ENCODE peak calls at places on chromosome 16, in four cellular contexts. X is ascending aorta, O is heart left ventricle, C is fibroblast of lung. G is an unnamed sample.
A peak's percentile ranks its signal among the peaks of the same experiment; 100 is the strongest.

GRCh38 chr16:9099131-9099625 is 7.7 kb downstream of the HAPSTR1 start:
- DNase-seq in C (no peak), X (no peak), O (no peak), G (no peak)

GRCh38 chr16:69039333-69039941 is 66.0 kb upstream of the HAS3 start:
- DNase-seq in X (no peak), C (peak; percentile 22), O (no peak), G (no peak)

GRCh38 chr16:17548825-17549224 is 78.1 kb upstream of the XYLT1 start:
- DNase-seq in O (no peak), C (no peak), X (no peak), G (no peak)

GRCh38 chr16:20897253-20897896 is 2.8 kb downstream of the DCUN1D3 start:
- DNase-seq in X (no peak), C (peak; percentile 63), O (no peak), G (no peak)

GRCh38 chr16:57764341-57765159 is 29.0 kb downstream of the KATNB1 start:
- DNase-seq in C (peak; percentile 80), X (no peak), O (peak; percentile 19), G (peak; percentile 41)

GRCh38 chr16:82824408-82824807 is 197.6 kb downstream of the CDH13 start:
- DNase-seq in O (no peak), C (no peak), X (no peak), G (no peak)

GRCh38 chr16:4052801-4053662 is 63.2 kb downstream of the ADCY9 start:
- DNase-seq in C (peak; percentile 74), O (peak; percentile 90), X (no peak), G (no peak)

GRCh38 chr16:70738083-70738977 is 52.5 kb upstream of the MTSS2 start:
- DNase-seq in X (peak; percentile 80), C (peak; percentile 96), O (peak; percentile 80), G (peak; percentile 81)

GRCh38 chr16:11497329-11497805 is 89.4 kb downstream of the LITAF start:
- DNase-seq in C (peak; percentile 53), X (peak; percentile 99), O (peak; percentile 96), G (no peak)

GRCh38 chr16:4369006-4369766 is 2.5 kb upstream of the VASN start:
- DNase-seq in O (no peak), X (peak; percentile 90), C (no peak), G (no peak)

GRCh38 chr16:54355251-54355650 is 68.7 kb upstream of the IRX3 start:
- DNase-seq in C (peak; percentile 61), O (no peak), X (no peak), G (no peak)

GRCh38 chr16:3998793-3999478 is 117.3 kb downstream of the ADCY9 start:
- DNase-seq in C (peak; percentile 48), X (no peak), O (no peak), G (no peak)

GRCh38 chr16:3158014-3158497 is 23.2 kb downstream of the ZNF213 start:
- DNase-seq in O (peak; percentile 42), X (no peak), C (no peak), G (no peak)

GRCh38 chr16:12206031-12206748 is 229.7 kb downstream of the SNX29 start:
- DNase-seq in X (no peak), C (no peak), O (no peak), G (no peak)

GRCh38 chr16:11094075-11094593 is 149.8 kb downstream of the CLEC16A start:
- DNase-seq in O (no peak), C (peak; percentile 90), X (no peak), G (peak; percentile 70)

GRCh38 chr16:23148166-23148512 is 1.1 kb downstream of the USP31 start:
- DNase-seq in X (no peak), O (no peak), C (peak; percentile 7), G (no peak)

GRCh38 chr16:23148513-23149266 is 562 bp downstream of the USP31 start:
- DNase-seq in O (peak; percentile 83), C (peak; percentile 60), X (peak; percentile 86), G (no peak)

GRCh38 chr16:23146877-23147601 is 2.2 kb downstream of the USP31 start:
- DNase-seq in X (no peak), O (no peak), C (no peak), G (no peak)

GRCh38 chr16:23149267-23149992 is at the start of gene USP31:
- DNase-seq in X (peak; percentile 97), O (peak; percentile 98), C (peak; percentile 94), G (peak; percentile 81)

GRCh38 chr16:23147666-23148065 is 1.6 kb downstream of the USP31 start:
- DNase-seq in C (no peak), O (no peak), X (no peak), G (no peak)
- H3K4me3 ChIP-seq in C (peak overlapping the region; percentile 76), O (peak overlapping the region; percentile 66), X (peak overlapping the region; percentile 76), G (no peak overlapping the region)

DNA sequence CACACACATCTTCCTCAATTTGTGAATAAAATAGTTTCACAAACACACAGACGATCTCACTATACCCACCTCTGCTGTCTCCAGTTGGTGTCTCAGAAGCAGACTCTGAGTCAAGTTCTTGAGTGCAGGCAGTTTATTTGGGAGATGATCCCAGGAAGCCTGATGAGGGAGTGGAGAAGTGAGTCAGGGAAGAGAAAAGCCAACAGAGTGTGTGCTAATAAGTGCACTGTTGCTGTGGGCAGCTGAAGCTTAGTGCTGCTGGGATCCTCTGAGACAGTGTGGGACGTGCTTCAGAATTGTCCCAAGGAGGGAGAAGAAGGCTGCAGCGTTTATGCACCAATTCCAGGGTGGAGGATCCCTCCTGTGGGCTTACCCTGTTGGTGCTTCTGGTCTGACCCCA is 423.2 kb upstream of the C16orf82 start:
- DNase-seq in X (no peak), C (no peak), O (no peak), G (no peak)
- H3K4me3 ChIP-seq in X (no peak overlapping the region), C (no peak overlapping the region), O (no peak overlapping the region), G (no peak overlapping the region)

GRCh38 chr16:79897444-79898146 is 297.1 kb upstream of the MAF start:
- DNase-seq in X (no peak), O (no peak), C (peak; percentile 51), G (no peak)

GRCh38 chr16:79895053-79895916 is 294.7 kb upstream of the MAF start:
- DNase-seq in X (no peak), O (no peak), C (no peak), G (no peak)

GRCh38 chr16:79898703-79899102 is 298.2 kb upstream of the MAF start:
- DNase-seq in X (no peak), C (no peak), O (no peak), G (no peak)

GRCh38 chr16:79895917-79896203 is 295.3 kb upstream of the MAF start:
- DNase-seq in X (no peak), C (no peak), O (no peak), G (no peak)

DNA sequence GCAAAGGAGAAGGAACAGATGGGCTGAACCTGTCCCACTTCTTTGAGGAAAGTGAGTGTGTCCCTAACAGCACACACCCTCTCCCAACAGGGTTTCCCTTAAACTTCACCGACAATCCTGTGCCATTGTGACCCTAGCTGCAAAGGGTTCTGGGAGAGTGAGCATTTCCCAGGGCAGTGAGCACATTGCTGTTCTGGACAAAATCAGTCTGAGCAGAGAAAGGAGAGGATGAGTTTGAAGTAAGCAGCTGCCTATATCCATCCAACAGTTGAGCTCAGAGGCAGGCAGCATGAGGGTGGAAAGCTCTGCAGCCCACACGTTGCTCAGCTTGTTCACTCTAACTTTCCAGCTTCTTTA is 296.5 kb upstream of the MAF start:
- DNase-seq in X (no peak), O (no peak), C (no peak), G (no peak)
- H3K4me3 ChIP-seq in X (no peak overlapping the region), O (no peak overlapping the region), C (no peak overlapping the region), G (no peak overlapping the region)

GRCh38 chr16:73068546-73069401 is 20.8 kb upstream of the ZFHX3 start:
- DNase-seq in O (peak; percentile 83), X (peak; percentile 97), C (peak; percentile 96), G (peak; percentile 94)

GRCh38 chr16:73071131-73071940 is 23.4 kb upstream of the ZFHX3 start:
- DNase-seq in O (peak; percentile 71), X (peak; percentile 80), C (peak; percentile 49), G (no peak)

GRCh38 chr16:73066927-73067670 is 19.2 kb upstream of the ZFHX3 start:
- DNase-seq in C (peak; percentile 85), X (no peak), O (peak; percentile 35), G (no peak)

GRCh38 chr16:73067671-73068545 is 20.0 kb upstream of the ZFHX3 start:
- DNase-seq in O (no peak), C (no peak), X (no peak), G (no peak)

GRCh38 chr16:73069581-73070262 is 21.8 kb upstream of the ZFHX3 start:
- DNase-seq in X (no peak), C (no peak), O (no peak), G (no peak)
- H3K4me3 ChIP-seq in X (peak overlapping the region; percentile 50), C (no peak overlapping the region), O (no peak overlapping the region), G (no peak overlapping the region)

GRCh38 chr16:73732681-73733080 is 563.9 kb upstream of the PSMD7 start:
- DNase-seq in O (no peak), X (no peak), C (no peak), G (no peak)

GRCh38 chr16:73735018-73735417 is 561.6 kb upstream of the PSMD7 start:
- DNase-seq in X (no peak), C (peak; percentile 79), O (no peak), G (peak; percentile 37)

GRCh38 chr16:73739049-73739769 is 557.4 kb upstream of the PSMD7 start:
- DNase-seq in X (no peak), C (no peak), O (no peak), G (no peak)

GRCh38 chr16:73737637-73738036 is 559.0 kb upstream of the PSMD7 start:
- DNase-seq in C (no peak), X (no peak), O (no peak), G (no peak)

GRCh38 chr16:73735954-73736353 is 560.7 kb upstream of the PSMD7 start:
- DNase-seq in C (no peak), O (no peak), X (no peak), G (no peak)
- H3K4me3 ChIP-seq in C (no peak overlapping the region), O (no peak overlapping the region), X (no peak overlapping the region), G (no peak overlapping the region)

GRCh38 chr16:50245417-50246298 is 20.7 kb upstream of the ADCY7 start:
- DNase-seq in X (peak; percentile 81), O (peak; percentile 55), C (peak; percentile 71), G (no peak)
- H3K4me3 ChIP-seq in X (peak overlapping the region; percentile 77), O (peak overlapping the region; percentile 33), C (peak overlapping the region; percentile 62), G (peak overlapping the region; percentile 54)

GRCh38 chr16:56355786-56356275 is 69.5 kb downstream of the AMFR start:
- DNase-seq in X (peak; percentile 53), O (no peak), C (no peak), G (no peak)
- H3K4me3 ChIP-seq in X (peak overlapping the region; percentile 68), O (no peak overlapping the region), C (no peak overlapping the region), G (peak overlapping the region; percentile 41)

GRCh38 chr16:16138034-16138635 is 85.2 kb downstream of the ABCC6 start:
- DNase-seq in O (no peak), C (no peak), X (no peak), G (no peak)

GRCh38 chr16:16139806-16140205 is 83.5 kb downstream of the ABCC6 start:
- DNase-seq in C (no peak), X (no peak), O (no peak), G (no peak)

GRCh38 chr16:16139061-16139460 is 84.2 kb downstream of the ABCC6 start:
- DNase-seq in X (no peak), O (no peak), C (no peak), G (no peak)

GRCh38 chr16:16136588-16136987 is 86.7 kb downstream of the ABCC6 start:
- DNase-seq in C (no peak), X (no peak), O (no peak), G (no peak)

DNA sequence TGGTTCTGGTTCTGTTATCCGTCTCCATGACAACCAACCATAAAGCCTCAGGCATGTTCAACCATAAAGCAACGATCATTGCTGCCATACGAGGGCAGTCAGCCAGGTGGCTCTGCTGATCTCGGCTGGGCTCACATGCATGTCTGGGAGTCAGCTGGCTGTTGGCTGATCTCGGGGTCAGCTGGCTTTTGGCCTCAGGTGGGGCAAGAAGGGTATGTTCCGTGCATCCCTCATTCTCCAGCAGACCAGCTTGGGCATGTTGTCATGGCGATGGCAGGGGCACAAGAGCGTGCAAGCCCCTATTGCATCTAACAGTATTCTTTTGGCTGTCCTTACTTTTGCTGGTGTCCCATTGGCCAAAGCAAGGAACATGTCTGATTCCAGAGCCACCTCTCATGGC is 86.2 kb downstream of the ABCC6 start:
- DNase-seq in C (no peak), X (no peak), O (no peak), G (no peak)
- H3K4me3 ChIP-seq in C (no peak overlapping the region), X (no peak overlapping the region), O (no peak overlapping the region), G (no peak overlapping the region)